ENCODE peak calls at places on chromosomes 1 and 21, in nine cellular contexts. P is SJSA1; I is heart left ventricle; F is A549; K is fibroblast of villous mesenchyme; W is dorsolateral prefrontal cortex; Q is CD8-positive, alpha-beta T cell; Z is psoas muscle; S is tibial artery. V is an unnamed sample.

GRCh38 chr1:47693115-47693514 is 255.3 kb downstream of the FOXD2 start:
- DNase-seq in P (no peak), I (no peak), F (no peak), K (no peak), W (no peak), Q (peak), Z (no peak), S (no peak), V (no peak)

GRCh38 chr1:236354330-236355147 is 39.5 kb upstream of the EDARADD start:
- DNase-seq in P (no peak), I (no peak), F (no peak), K (peak), W (no peak), Q (no peak), Z (no peak), S (no peak), V (no peak)

GRCh38 chr1:58786184-58786926 is 2.5 kb upstream of the JUN start:
- DNase-seq in P (no peak), I (no peak), F (no peak), K (peak), W (no peak), Q (no peak), Z (no peak), S (no peak), V (no peak)

GRCh38 chr1:67436511-67437057 is 6.4 kb upstream of the SERBP1 start:
- DNase-seq in P (no peak), I (no peak), F (no peak), K (no peak), W (no peak), Q (no peak), Z (no peak), S (no peak), V (no peak)

GRCh38 chr1:241548008-241548407 is 15.8 kb downstream of the KMO start:
- DNase-seq in P (no peak), I (no peak), F (no peak), K (no peak), W (no peak), Q (no peak), Z (no peak), S (no peak), V (no peak)

GRCh38 chr1:232868793-232869491 is 63.7 kb downstream of the MAP10 start:
- DNase-seq in P (peak), I (peak), F (peak), K (peak), W (no peak), Q (no peak), Z (no peak), S (peak), V (no peak)

GRCh38 chr1:244214009-244214967 is 163.2 kb downstream of the ZBTB18 start:
- DNase-seq in P (peak), I (peak), F (peak), K (peak), W (no peak), Q (no peak), Z (peak), S (no peak), V (no peak)

GRCh38 chr1:203202431-203203245 is 16.1 kb upstream of the CHI3L1 start:
- DNase-seq in P (no peak), I (peak), F (no peak), K (peak), W (no peak), Q (no peak), Z (peak), S (peak), V (no peak)

GRCh38 chr1:13965770-13966398 is 265.9 kb downstream of the PRDM2 start:
- DNase-seq in P (no peak), I (peak), F (peak), K (peak), W (peak), Q (no peak), Z (peak), S (no peak), V (no peak)

GRCh38 chr1:213786683-213787082 is 201.1 kb upstream of the PROX1 start:
- DNase-seq in P (no peak), I (no peak), F (no peak), K (no peak), W (no peak), Q (no peak), Z (no peak), S (no peak), V (no peak)

GRCh38 chr21:45950740-45951515 is 30.6 kb upstream of the COL6A1 start:
- DNase-seq in P (peak), I (peak), F (no peak), K (peak), W (no peak), Q (no peak), Z (peak), S (peak), V (no peak)

GRCh38 chr1:156608981-156609380 is 7.7 kb upstream of the GPATCH4 start:
- DNase-seq in P (no peak), I (no peak), F (peak), K (no peak), W (no peak), Q (peak), Z (no peak), S (no peak), V (peak)

GRCh38 chr21:26447932-26448331 is 125.2 kb downstream of the CYYR1 start:
- DNase-seq in P (no peak), I (no peak), F (no peak), K (no peak), W (no peak), Q (no peak), Z (no peak), S (no peak), V (no peak)

GRCh38 chr1:233359431-233359830 is 31.9 kb downstream of the MAP3K21 start:
- DNase-seq in P (no peak), I (no peak), F (peak), K (no peak), W (no peak), Q (no peak), Z (no peak), S (no peak), V (no peak)

GRCh38 chr1:54403808-54404261 is 2.4 kb downstream of the SSBP3 start:
- DNase-seq in P (no peak), I (no peak), F (no peak), K (peak), W (no peak), Q (no peak), Z (peak), S (no peak), V (no peak)

GRCh38 chr1:9238134-9238533 is 3.6 kb downstream of the H6PD start:
- DNase-seq in P (no peak), I (no peak), F (no peak), K (peak), W (no peak), Q (no peak), Z (peak), S (no peak), V (no peak)

GRCh38 chr21:35791541-35792335 is 268.6 kb downstream of the SETD4 start:
- DNase-seq in P (no peak), I (no peak), F (no peak), K (no peak), W (no peak), Q (no peak), Z (no peak), S (no peak), V (no peak)

GRCh38 chr1:224183591-224184312 is 712 bp downstream of the DEGS1 start:
- DNase-seq in P (peak), I (peak), F (peak), K (peak), W (no peak), Q (peak), Z (peak), S (peak), V (peak)

GRCh38 chr21:42101246-42101645 is 30.1 kb downstream of the UMODL1 start:
- DNase-seq in P (no peak), I (no peak), F (no peak), K (no peak), W (no peak), Q (no peak), Z (no peak), S (no peak), V (no peak)

GRCh38 chr21:27681841-27682240 is 715.0 kb upstream of the ADAMTS5 start:
- DNase-seq in P (no peak), I (no peak), F (no peak), K (no peak), W (no peak), Q (no peak), Z (no peak), S (no peak), V (no peak)

GRCh38 chr1:113058861-113059441 is 14.0 kb upstream of the LRIG2 start:
- DNase-seq in P (no peak), I (peak), F (no peak), K (no peak), W (no peak), Q (no peak), Z (no peak), S (no peak), V (no peak)

GRCh38 chr1:42734201-42735035 is 5.6 kb downstream of the CLDN19 start:
- DNase-seq in P (no peak), I (no peak), F (no peak), K (no peak), W (no peak), Q (no peak), Z (no peak), S (no peak), V (no peak)

GRCh38 chr1:67347688-67348472 is 40.2 kb downstream of the IL12RB2 start:
- DNase-seq in P (no peak), I (peak), F (peak), K (peak), W (no peak), Q (no peak), Z (no peak), S (no peak), V (no peak)

GRCh38 chr1:202802998-202803932 is 5.0 kb downstream of the KDM5B start:
- DNase-seq in P (no peak), I (no peak), F (peak), K (peak), W (no peak), Q (no peak), Z (no peak), S (no peak), V (no peak)

GRCh38 chr1:2358651-2359640 is 32.4 kb downstream of the MORN1 start:
- DNase-seq in P (no peak), I (peak), F (no peak), K (no peak), W (peak), Q (no peak), Z (peak), S (peak), V (no peak)

GRCh38 chr1:152018537-152018936 is 18.3 kb downstream of the S100A11 start:
- DNase-seq in P (no peak), I (no peak), F (peak), K (peak), W (no peak), Q (no peak), Z (no peak), S (no peak), V (no peak)

GRCh38 chr1:234763361-234763760 is 153.4 kb upstream of the IRF2BP2 start:
- DNase-seq in P (no peak), I (no peak), F (no peak), K (no peak), W (no peak), Q (no peak), Z (no peak), S (no peak), V (no peak)

GRCh38 chr1:175178056-175178455 is 14.5 kb downstream of the KIAA0040 start:
- DNase-seq in P (no peak), I (no peak), F (no peak), K (no peak), W (no peak), Q (no peak), Z (no peak), S (no peak), V (no peak)

GRCh38 chr1:236018885-236019453 is 45.9 kb downstream of the NID1 start:
- DNase-seq in P (no peak), I (peak), F (no peak), K (peak), W (no peak), Q (no peak), Z (peak), S (peak), V (no peak)

GRCh38 chr1:174692313-174692712 is 244.5 kb downstream of the GPR52 start:
- DNase-seq in P (no peak), I (no peak), F (peak), K (peak), W (no peak), Q (no peak), Z (no peak), S (no peak), V (no peak)

GRCh38 chr1:119865607-119866006 is 30.7 kb downstream of the ADAM30 start:
- DNase-seq in P (no peak), I (no peak), F (no peak), K (peak), W (no peak), Q (no peak), Z (no peak), S (no peak), V (no peak)

GRCh38 chr1:65459397-65459768 is 38.9 kb downstream of the LEPR start:
- DNase-seq in P (no peak), I (no peak), F (peak), K (peak), W (no peak), Q (no peak), Z (no peak), S (no peak), V (no peak)

GRCh38 chr1:67773462-67773861 is 59.8 kb downstream of the GNG12 start:
- DNase-seq in P (no peak), I (no peak), F (no peak), K (no peak), W (no peak), Q (no peak), Z (no peak), S (no peak), V (no peak)

GRCh38 chr1:7366286-7366954 is 404.7 kb upstream of the VAMP3 start:
- DNase-seq in P (no peak), I (peak), F (no peak), K (no peak), W (no peak), Q (no peak), Z (no peak), S (no peak), V (no peak)

GRCh38 chr1:7360526-7360925 is 410.6 kb upstream of the VAMP3 start:
- DNase-seq in P (no peak), I (no peak), F (no peak), K (no peak), W (no peak), Q (no peak), Z (no peak), S (no peak), V (no peak)

GRCh38 chr1:7365706-7366105 is 405.4 kb upstream of the VAMP3 start:
- DNase-seq in P (no peak), I (no peak), F (no peak), K (no peak), W (no peak), Q (no peak), Z (no peak), S (no peak), V (no peak)

GRCh38 chr1:7362947-7363346 is 408.1 kb upstream of the VAMP3 start:
- DNase-seq in P (no peak), I (no peak), F (no peak), K (no peak), W (no peak), Q (no peak), Z (no peak), S (no peak), V (no peak)

DNA sequence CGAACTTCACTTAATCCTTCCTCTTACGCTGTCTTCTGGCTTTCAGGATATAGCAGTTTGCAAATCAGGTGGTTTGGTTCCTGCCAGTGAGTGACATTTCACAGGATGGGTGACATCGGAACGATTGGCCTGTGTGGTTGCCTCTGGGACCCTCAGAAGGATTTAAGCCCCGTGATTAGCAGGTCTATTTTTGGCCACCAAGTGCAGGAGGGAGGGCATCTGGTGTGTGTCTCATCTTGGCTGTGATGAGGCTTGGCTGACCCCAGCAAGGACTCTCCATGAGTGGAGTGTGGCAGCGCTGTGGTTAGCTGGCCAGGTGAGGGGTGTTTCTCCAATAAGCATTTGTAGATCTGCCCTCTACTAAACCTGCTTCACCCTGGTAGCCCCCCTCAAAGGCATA is 407.6 kb upstream of the VAMP3 start:
- DNase-seq in P (no peak), I (peak), F (no peak), K (no peak), W (no peak), Q (no peak), Z (no peak), S (no peak), V (no peak)
- H3K4me3 ChIP-seq in P (no peak), I (no peak), F (no peak), K (no peak), W (no peak), Q (no peak), Z (no peak), S (no peak), V (no peak)

DNA sequence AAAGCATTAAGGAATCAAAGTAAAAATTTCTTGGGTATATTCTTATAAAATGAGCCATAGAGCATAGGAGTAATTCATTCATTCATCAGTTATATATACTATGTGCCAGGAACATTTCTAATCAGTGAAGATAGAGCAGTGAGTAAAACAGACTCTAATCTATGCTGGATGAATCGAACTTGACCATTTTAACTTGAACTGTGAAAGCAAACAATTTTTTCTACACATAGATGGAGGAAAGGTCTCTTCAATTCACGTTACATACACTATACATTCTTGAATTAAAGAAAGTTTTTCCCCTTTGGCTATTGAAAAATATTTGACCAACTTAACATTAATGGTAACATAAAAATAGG is 1.6 kb downstream of the MACO1 start:
- DNase-seq in P (no peak), I (no peak), F (no peak), K (no peak), W (no peak), Q (no peak), Z (no peak), S (no peak), V (no peak)
- H3K4me3 ChIP-seq in P (no peak), I (peak), F (no peak), K (peak), W (peak), Q (peak), Z (peak), S (peak), V (peak)

GRCh38 chr1:38727629-38728175 is 131.9 kb downstream of the RRAGC start:
- DNase-seq in P (no peak), I (no peak), F (no peak), K (no peak), W (no peak), Q (no peak), Z (no peak), S (no peak), V (no peak)

GRCh38 chr1:38724160-38725131 is 135.1 kb downstream of the RRAGC start:
- DNase-seq in P (no peak), I (no peak), F (no peak), K (peak), W (no peak), Q (no peak), Z (no peak), S (no peak), V (no peak)

GRCh38 chr1:38730511-38731397 is 128.8 kb downstream of the RRAGC start:
- DNase-seq in P (no peak), I (no peak), F (no peak), K (peak), W (no peak), Q (no peak), Z (no peak), S (no peak), V (no peak)

GRCh38 chr1:38733761-38734160 is 125.8 kb downstream of the RRAGC start:
- DNase-seq in P (no peak), I (no peak), F (no peak), K (no peak), W (no peak), Q (no peak), Z (no peak), S (no peak), V (no peak)

DNA sequence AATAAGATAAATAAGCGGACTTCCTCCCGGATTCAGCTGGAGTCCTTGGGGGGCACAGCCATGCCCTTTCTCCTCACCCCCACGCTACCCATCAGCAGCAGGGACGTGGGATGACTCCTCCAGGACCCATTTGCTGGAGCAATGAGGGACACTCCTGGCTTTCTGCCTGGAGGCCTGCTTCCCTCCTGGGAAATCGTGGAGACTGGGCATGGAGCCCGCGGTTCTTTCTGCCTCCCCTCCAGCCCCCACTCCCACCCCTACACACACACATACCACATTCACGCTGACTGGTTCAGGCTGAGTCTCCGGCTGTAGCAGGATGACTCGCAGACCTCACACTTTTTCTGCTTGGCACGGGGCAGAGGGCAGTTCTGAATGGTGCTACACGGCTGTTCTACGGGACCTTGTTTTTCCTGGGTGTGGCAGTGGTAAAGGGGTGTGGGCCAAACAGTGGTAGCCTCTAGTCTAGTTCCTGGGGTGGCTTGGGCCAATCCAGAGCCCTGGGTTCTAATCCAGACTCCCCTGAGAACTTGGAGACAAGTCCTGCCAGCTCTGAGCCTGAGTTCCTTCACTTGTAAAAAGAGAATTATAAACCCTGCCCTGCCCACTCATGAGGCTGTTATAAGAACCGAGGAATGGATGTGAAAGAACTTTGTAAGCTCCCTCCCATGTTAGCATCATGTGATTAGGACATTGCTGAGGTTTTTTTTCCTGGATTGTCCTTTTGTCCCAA is 131.2 kb downstream of the RRAGC start:
- DNase-seq in P (peak), I (peak), F (no peak), K (peak), W (no peak), Q (no peak), Z (no peak), S (peak), V (no peak)
- H3K4me3 ChIP-seq in P (no peak), I (no peak), F (no peak), K (no peak), W (no peak), Q (no peak), Z (no peak), S (no peak), V (no peak)

GRCh38 chr1:115413208-115413607 is 75.2 kb upstream of the NGF start:
- DNase-seq in P (no peak), I (no peak), F (no peak), K (no peak), W (no peak), Q (no peak), Z (no peak), S (no peak), V (no peak)
- H3K4me3 ChIP-seq in P (no peak), I (no peak), F (no peak), K (no peak), W (no peak), Q (no peak), Z (no peak), S (no peak), V (no peak)

V was measured in naive thymus-derived CD4-positive, alpha-beta T cell.